ENCODE peak calls at places on chromosome 4, in ten cellular contexts. One of them, this sample, is unnamed.
A peak's percentile ranks its signal among the peaks of the same experiment; 100 is the strongest.

GRCh38 chr4:80239480-80239879 is 27.0 kb upstream of the FGF5 start:
- DNase-seq in astrocyte of the spinal cord: peak; percentile 35
- DNase-seq in thoracic aorta: no peak
- DNase-seq in HCT116: no peak
- DNase-seq in MM.1S: no peak
- DNase-seq in type B pancreatic cell: no peak
- DNase-seq in bronchial epithelial cell: peak; percentile 66
- DNase-seq in glutamatergic neuron: no peak
- DNase-seq in kidney: no peak
- DNase-seq in fibroblast of pulmonary artery: no peak
- DNase-seq in this sample: no peak

GRCh38 chr4:77862478-77863216 is at the start of gene MRPL1:
- DNase-seq in thoracic aorta: peak; percentile 74
- DNase-seq in kidney: peak; percentile 95
- DNase-seq in bronchial epithelial cell: peak; percentile 93
- DNase-seq in glutamatergic neuron: peak; percentile 78
- DNase-seq in astrocyte of the spinal cord: peak; percentile 97
- DNase-seq in type B pancreatic cell: peak; percentile 84
- DNase-seq in fibroblast of pulmonary artery: peak; percentile 98
- DNase-seq in MM.1S: peak; percentile 93
- DNase-seq in HCT116: peak; percentile 95
- DNase-seq in this sample: peak; percentile 84

GRCh38 chr4:160009656-160010493 is 907.0 kb downstream of the RAPGEF2 start:
- DNase-seq in MM.1S: no peak
- DNase-seq in thoracic aorta: no peak
- DNase-seq in kidney: no peak
- DNase-seq in HCT116: no peak
- DNase-seq in glutamatergic neuron: no peak
- DNase-seq in astrocyte of the spinal cord: no peak
- DNase-seq in bronchial epithelial cell: no peak
- DNase-seq in fibroblast of pulmonary artery: no peak
- DNase-seq in type B pancreatic cell: no peak
- DNase-seq in this sample: no peak

GRCh38 chr4:164949448-164950118 is 27.9 kb downstream of the TRIM61 start:
- DNase-seq in astrocyte of the spinal cord: no peak
- DNase-seq in kidney: no peak
- DNase-seq in type B pancreatic cell: no peak
- DNase-seq in HCT116: no peak
- DNase-seq in MM.1S: no peak
- DNase-seq in glutamatergic neuron: no peak
- DNase-seq in bronchial epithelial cell: no peak
- DNase-seq in fibroblast of pulmonary artery: no peak
- DNase-seq in thoracic aorta: no peak
- DNase-seq in this sample: no peak

GRCh38 chr4:34181311-34181808 is 2063.0 kb downstream of the ARAP2 start:
- DNase-seq in thoracic aorta: no peak
- DNase-seq in astrocyte of the spinal cord: peak; percentile 89
- DNase-seq in fibroblast of pulmonary artery: peak; percentile 94
- DNase-seq in HCT116: peak; percentile 80
- DNase-seq in type B pancreatic cell: no peak
- DNase-seq in MM.1S: no peak
- DNase-seq in glutamatergic neuron: no peak
- DNase-seq in kidney: no peak
- DNase-seq in bronchial epithelial cell: peak; percentile 97
- DNase-seq in this sample: peak; percentile 73

GRCh38 chr4:85520765-85521749 is 46.1 kb downstream of the ARHGAP24 start:
- DNase-seq in type B pancreatic cell: no peak
- DNase-seq in fibroblast of pulmonary artery: peak; percentile 26
- DNase-seq in bronchial epithelial cell: peak; percentile 18
- DNase-seq in astrocyte of the spinal cord: no peak
- DNase-seq in HCT116: no peak
- DNase-seq in MM.1S: no peak
- DNase-seq in glutamatergic neuron: no peak
- DNase-seq in thoracic aorta: no peak
- DNase-seq in kidney: no peak
- DNase-seq in this sample: no peak

GRCh38 chr4:77127837-77128621 is 29.0 kb upstream of the CCNG2 start:
- DNase-seq in astrocyte of the spinal cord: no peak
- DNase-seq in MM.1S: no peak
- DNase-seq in fibroblast of pulmonary artery: no peak
- DNase-seq in type B pancreatic cell: no peak
- DNase-seq in thoracic aorta: no peak
- DNase-seq in kidney: no peak
- DNase-seq in HCT116: no peak
- DNase-seq in glutamatergic neuron: no peak
- DNase-seq in bronchial epithelial cell: no peak
- DNase-seq in this sample: no peak

GRCh38 chr4:124061413-124061812 is 651.1 kb downstream of the ANKRD50 start:
- DNase-seq in kidney: no peak
- DNase-seq in MM.1S: no peak
- DNase-seq in bronchial epithelial cell: peak; percentile 24
- DNase-seq in astrocyte of the spinal cord: peak; percentile 88
- DNase-seq in HCT116: no peak
- DNase-seq in fibroblast of pulmonary artery: peak; percentile 89
- DNase-seq in thoracic aorta: no peak
- DNase-seq in glutamatergic neuron: no peak
- DNase-seq in type B pancreatic cell: no peak
- DNase-seq in this sample: no peak

GRCh38 chr4:953574-953915 is 19.8 kb downstream of the DGKQ start:
- DNase-seq in MM.1S: no peak
- DNase-seq in glutamatergic neuron: no peak
- DNase-seq in thoracic aorta: no peak
- DNase-seq in bronchial epithelial cell: no peak
- DNase-seq in type B pancreatic cell: no peak
- DNase-seq in HCT116: no peak
- DNase-seq in astrocyte of the spinal cord: no peak
- DNase-seq in kidney: no peak
- DNase-seq in fibroblast of pulmonary artery: no peak
- DNase-seq in this sample: no peak

GRCh38 chr4:183449193-183449888 is 4.9 kb downstream of the CDKN2AIP start:
- DNase-seq in MM.1S: no peak
- DNase-seq in fibroblast of pulmonary artery: peak; percentile 69
- DNase-seq in glutamatergic neuron: no peak
- DNase-seq in astrocyte of the spinal cord: no peak
- DNase-seq in thoracic aorta: no peak
- DNase-seq in bronchial epithelial cell: peak; percentile 25
- DNase-seq in type B pancreatic cell: no peak
- DNase-seq in kidney: no peak
- DNase-seq in HCT116: no peak
- DNase-seq in this sample: no peak

GRCh38 chr4:1622956-1623355 is 61.2 kb downstream of the FAM53A start:
- DNase-seq in fibroblast of pulmonary artery: no peak
- DNase-seq in type B pancreatic cell: no peak
- DNase-seq in MM.1S: no peak
- DNase-seq in glutamatergic neuron: no peak
- DNase-seq in kidney: no peak
- DNase-seq in thoracic aorta: no peak
- DNase-seq in astrocyte of the spinal cord: no peak
- DNase-seq in HCT116: no peak
- DNase-seq in bronchial epithelial cell: no peak
- DNase-seq in this sample: no peak

GRCh38 chr4:74623041-74623440 is 171.3 kb downstream of the BTC start:
- DNase-seq in bronchial epithelial cell: peak; percentile 45
- DNase-seq in thoracic aorta: no peak
- DNase-seq in kidney: no peak
- DNase-seq in fibroblast of pulmonary artery: peak; percentile 84
- DNase-seq in MM.1S: peak; percentile 69
- DNase-seq in astrocyte of the spinal cord: no peak
- DNase-seq in HCT116: peak; percentile 82
- DNase-seq in type B pancreatic cell: no peak
- DNase-seq in glutamatergic neuron: no peak
- DNase-seq in this sample: no peak

GRCh38 chr4:144584428-144584827 is 61.5 kb upstream of the HHIP start:
- DNase-seq in MM.1S: no peak
- DNase-seq in bronchial epithelial cell: no peak
- DNase-seq in fibroblast of pulmonary artery: no peak
- DNase-seq in kidney: no peak
- DNase-seq in thoracic aorta: no peak
- DNase-seq in HCT116: no peak
- DNase-seq in type B pancreatic cell: no peak
- DNase-seq in glutamatergic neuron: no peak
- DNase-seq in astrocyte of the spinal cord: peak; percentile 18
- DNase-seq in this sample: no peak

GRCh38 chr4:175371091-175371490 is 441.0 kb downstream of the GPM6A start:
- DNase-seq in glutamatergic neuron: no peak
- DNase-seq in HCT116: no peak
- DNase-seq in MM.1S: no peak
- DNase-seq in kidney: no peak
- DNase-seq in bronchial epithelial cell: peak; percentile 33
- DNase-seq in fibroblast of pulmonary artery: no peak
- DNase-seq in type B pancreatic cell: no peak
- DNase-seq in thoracic aorta: no peak
- DNase-seq in astrocyte of the spinal cord: no peak
- DNase-seq in this sample: no peak

GRCh38 chr4:119647558-119647957 is 19.0 kb upstream of the PDE5A start:
- DNase-seq in astrocyte of the spinal cord: peak; percentile 62
- DNase-seq in HCT116: no peak
- DNase-seq in type B pancreatic cell: no peak
- DNase-seq in kidney: no peak
- DNase-seq in glutamatergic neuron: no peak
- DNase-seq in fibroblast of pulmonary artery: peak; percentile 14
- DNase-seq in MM.1S: no peak
- DNase-seq in thoracic aorta: no peak
- DNase-seq in bronchial epithelial cell: peak; percentile 35
- DNase-seq in this sample: no peak

GRCh38 chr4:41418444-41418843 is 119.5 kb upstream of the LIMCH1 start:
- DNase-seq in thoracic aorta: no peak
- DNase-seq in astrocyte of the spinal cord: peak; percentile 79
- DNase-seq in MM.1S: no peak
- DNase-seq in bronchial epithelial cell: no peak
- DNase-seq in glutamatergic neuron: peak; percentile 21
- DNase-seq in HCT116: no peak
- DNase-seq in fibroblast of pulmonary artery: peak; percentile 41
- DNase-seq in kidney: peak; percentile 50
- DNase-seq in type B pancreatic cell: no peak
- DNase-seq in this sample: peak; percentile 80

GRCh38 chr4:7461171-7461570 is 26.4 kb upstream of the PSAPL1 start:
- DNase-seq in bronchial epithelial cell: no peak
- DNase-seq in astrocyte of the spinal cord: no peak
- DNase-seq in thoracic aorta: no peak
- DNase-seq in MM.1S: no peak
- DNase-seq in HCT116: no peak
- DNase-seq in fibroblast of pulmonary artery: no peak
- DNase-seq in kidney: no peak
- DNase-seq in type B pancreatic cell: no peak
- DNase-seq in glutamatergic neuron: peak; percentile 60
- DNase-seq in this sample: no peak
- TF ChIP-seq CTCF in bronchial epithelial cell: no peak
- TF ChIP-seq CTCF in astrocyte of the spinal cord: no peak
- TF ChIP-seq CTCF in thoracic aorta: no peak
- TF ChIP-seq CTCF in MM.1S: no peak
- TF ChIP-seq CTCF in HCT116: no peak
- TF ChIP-seq CTCF in fibroblast of pulmonary artery: no peak
- TF ChIP-seq CTCF in kidney: no peak
- TF ChIP-seq CTCF in type B pancreatic cell: peak; percentile 65
- TF ChIP-seq CTCF in glutamatergic neuron: peak; percentile 37
- TF ChIP-seq CTCF in this sample: no peak

GRCh38 chr4:8260656-8261111 is 8.9 kb upstream of the HTRA3 start:
- DNase-seq in astrocyte of the spinal cord: peak; percentile 81
- DNase-seq in glutamatergic neuron: no peak
- DNase-seq in bronchial epithelial cell: peak; percentile 51
- DNase-seq in fibroblast of pulmonary artery: peak; percentile 70
- DNase-seq in kidney: no peak
- DNase-seq in HCT116: no peak
- DNase-seq in type B pancreatic cell: no peak
- DNase-seq in thoracic aorta: no peak
- DNase-seq in MM.1S: no peak
- DNase-seq in this sample: no peak
- TF ChIP-seq CTCF in astrocyte of the spinal cord: no peak
- TF ChIP-seq CTCF in glutamatergic neuron: no peak
- TF ChIP-seq CTCF in bronchial epithelial cell: no peak
- TF ChIP-seq CTCF in fibroblast of pulmonary artery: peak; percentile 0
- TF ChIP-seq CTCF in kidney: no peak
- TF ChIP-seq CTCF in HCT116: no peak
- TF ChIP-seq CTCF in type B pancreatic cell: no peak
- TF ChIP-seq CTCF in thoracic aorta: no peak
- TF ChIP-seq CTCF in MM.1S: no peak
- TF ChIP-seq CTCF in this sample: no peak

DNA sequence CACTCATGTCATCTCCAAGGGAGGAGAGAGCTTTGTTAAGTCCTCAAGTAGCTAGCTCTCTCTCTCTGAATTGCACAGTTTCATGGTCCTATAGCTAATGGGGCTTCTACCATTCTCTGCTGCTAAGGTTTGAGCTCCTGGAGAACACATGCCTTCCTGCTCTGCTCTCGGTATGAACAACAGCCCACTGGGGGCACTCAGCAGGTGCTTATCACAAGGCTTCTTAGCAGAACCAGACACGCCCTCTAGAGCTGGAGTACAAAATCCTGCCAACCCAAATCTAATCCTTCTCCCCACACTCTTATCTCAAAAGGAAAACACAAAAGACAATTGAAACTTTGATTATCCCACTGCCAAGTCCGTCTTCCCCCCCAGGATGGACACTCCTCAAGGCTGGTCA is 176.5 kb downstream of the HS3ST1 start:
- DNase-seq in MM.1S: no peak
- DNase-seq in glutamatergic neuron: no peak
- DNase-seq in bronchial epithelial cell: no peak
- DNase-seq in astrocyte of the spinal cord: no peak
- DNase-seq in type B pancreatic cell: no peak
- DNase-seq in fibroblast of pulmonary artery: no peak
- DNase-seq in thoracic aorta: no peak
- DNase-seq in HCT116: no peak
- DNase-seq in kidney: no peak
- DNase-seq in this sample: no peak
- TF ChIP-seq CTCF in MM.1S: no peak
- TF ChIP-seq CTCF in glutamatergic neuron: no peak
- TF ChIP-seq CTCF in bronchial epithelial cell: no peak
- TF ChIP-seq CTCF in astrocyte of the spinal cord: no peak
- TF ChIP-seq CTCF in type B pancreatic cell: no peak
- TF ChIP-seq CTCF in fibroblast of pulmonary artery: no peak
- TF ChIP-seq CTCF in thoracic aorta: no peak
- TF ChIP-seq CTCF in HCT116: no peak
- TF ChIP-seq CTCF in kidney: no peak
- TF ChIP-seq CTCF in this sample: no peak

GRCh38 chr4:148305749-148306148 is 136.5 kb downstream of the NR3C2 start:
- DNase-seq in bronchial epithelial cell: no peak
- DNase-seq in astrocyte of the spinal cord: no peak
- DNase-seq in MM.1S: no peak
- DNase-seq in fibroblast of pulmonary artery: no peak
- DNase-seq in thoracic aorta: no peak
- DNase-seq in type B pancreatic cell: no peak
- DNase-seq in HCT116: no peak
- DNase-seq in glutamatergic neuron: no peak
- DNase-seq in kidney: no peak
- DNase-seq in this sample: no peak

GRCh38 chr4:148300877-148301276 is 141.3 kb downstream of the NR3C2 start:
- DNase-seq in type B pancreatic cell: no peak
- DNase-seq in bronchial epithelial cell: no peak
- DNase-seq in glutamatergic neuron: no peak
- DNase-seq in fibroblast of pulmonary artery: no peak
- DNase-seq in astrocyte of the spinal cord: no peak
- DNase-seq in kidney: no peak
- DNase-seq in MM.1S: no peak
- DNase-seq in HCT116: peak; percentile 22
- DNase-seq in thoracic aorta: no peak
- DNase-seq in this sample: no peak

GRCh38 chr4:148299337-148299736 is 142.9 kb downstream of the NR3C2 start:
- DNase-seq in astrocyte of the spinal cord: no peak
- DNase-seq in MM.1S: no peak
- DNase-seq in fibroblast of pulmonary artery: no peak
- DNase-seq in HCT116: no peak
- DNase-seq in type B pancreatic cell: no peak
- DNase-seq in glutamatergic neuron: no peak
- DNase-seq in kidney: peak; percentile 59
- DNase-seq in thoracic aorta: no peak
- DNase-seq in bronchial epithelial cell: no peak
- DNase-seq in this sample: no peak

GRCh38 chr4:148302416-148302815 is 139.8 kb downstream of the NR3C2 start:
- DNase-seq in type B pancreatic cell: no peak
- DNase-seq in MM.1S: no peak
- DNase-seq in fibroblast of pulmonary artery: no peak
- DNase-seq in bronchial epithelial cell: peak; percentile 59
- DNase-seq in kidney: no peak
- DNase-seq in glutamatergic neuron: no peak
- DNase-seq in astrocyte of the spinal cord: no peak
- DNase-seq in HCT116: no peak
- DNase-seq in thoracic aorta: no peak
- DNase-seq in this sample: no peak
- TF ChIP-seq CTCF in type B pancreatic cell: no peak
- TF ChIP-seq CTCF in MM.1S: no peak
- TF ChIP-seq CTCF in fibroblast of pulmonary artery: no peak
- TF ChIP-seq CTCF in bronchial epithelial cell: no peak
- TF ChIP-seq CTCF in kidney: no peak
- TF ChIP-seq CTCF in glutamatergic neuron: no peak
- TF ChIP-seq CTCF in astrocyte of the spinal cord: no peak
- TF ChIP-seq CTCF in HCT116: no peak
- TF ChIP-seq CTCF in thoracic aorta: no peak
- TF ChIP-seq CTCF in this sample: no peak